ENCODE peak calls at places on chromosome 22, in nine cellular contexts. E is HFFc6, J is GM13976, M is psoas muscle, O is epithelial cell of proximal tubule, B is heart left ventricle, C is GM20000, R is progenitor cell of endocrine pancreas, X is ovary. I is an unnamed sample.

GRCh38 chr22:49307071-49307830 is 520.4 kb downstream of the BRD1 start:
- DNase-seq in E (no peak), J (no peak), M (peak), O (no peak), B (no peak), C (no peak), R (peak), X (no peak), I (no peak)

GRCh38 chr22:48739348-48740085 is 1088.2 kb downstream of the BRD1 start:
- DNase-seq in E (no peak), J (no peak), M (no peak), O (no peak), B (no peak), C (no peak), R (no peak), X (no peak), I (no peak)

GRCh38 chr22:30183861-30184278 is 62.7 kb downstream of the LIF start:
- DNase-seq in E (no peak), J (no peak), M (no peak), O (no peak), B (no peak), C (no peak), R (no peak), X (no peak), I (no peak)

GRCh38 chr22:36350751-36351594 is 36.8 kb downstream of the MYH9 start:
- DNase-seq in E (peak), J (no peak), M (no peak), O (no peak), B (no peak), C (no peak), R (peak), X (peak), I (no peak)

GRCh38 chr22:39559456-39560105 is 11.0 kb upstream of the CACNA1I start:
- DNase-seq in E (peak), J (peak), M (no peak), O (no peak), B (no peak), C (peak), R (peak), X (no peak), I (no peak)

GRCh38 chr22:41925783-41926460 is 684 bp downstream of the TNFRSF13C start:
- DNase-seq in E (no peak), J (peak), M (peak), O (no peak), B (peak), C (peak), R (peak), X (no peak), I (no peak)

GRCh38 chr22:33844273-33844672 is 76.0 kb downstream of the LARGE1 start:
- DNase-seq in E (no peak), J (no peak), M (no peak), O (no peak), B (no peak), C (no peak), R (no peak), X (no peak), I (no peak)

GRCh38 chr22:17607891-17608521 is 20.5 kb downstream of the ATP6V1E1 start:
- DNase-seq in E (no peak), J (no peak), M (no peak), O (no peak), B (no peak), C (no peak), R (no peak), X (no peak), I (no peak)

GRCh38 chr22:20994902-20995241 is 7.0 kb downstream of the THAP7 start:
- DNase-seq in E (no peak), J (no peak), M (no peak), O (no peak), B (no peak), C (no peak), R (no peak), X (no peak), I (no peak)

GRCh38 chr22:38867496-38868285 is 4.3 kb downstream of the CBX6 start:
- DNase-seq in E (no peak), J (no peak), M (no peak), O (no peak), B (no peak), C (no peak), R (no peak), X (peak), I (peak)

GRCh38 chr22:35425971-35426800 is 26.2 kb downstream of the MCM5 start:
- DNase-seq in E (peak), J (no peak), M (no peak), O (no peak), B (no peak), C (no peak), R (no peak), X (no peak), I (no peak)

GRCh38 chr22:35140879-35141745 is 75.2 kb downstream of the ISX start:
- DNase-seq in E (no peak), J (peak), M (no peak), O (no peak), B (no peak), C (peak), R (no peak), X (no peak), I (no peak)

GRCh38 chr22:30397656-30398635 is 1.1 kb downstream of the SEC14L2 start:
- DNase-seq in E (no peak), J (peak), M (no peak), O (no peak), B (no peak), C (peak), R (no peak), X (no peak), I (no peak)

GRCh38 chr22:27602390-27602789 is 199.2 kb downstream of the MN1 start:
- DNase-seq in E (no peak), J (no peak), M (no peak), O (no peak), B (no peak), C (no peak), R (no peak), X (no peak), I (no peak)

GRCh38 chr22:20803696-20804324 is 29.9 kb downstream of the SERPIND1 start:
- DNase-seq in E (peak), J (peak), M (no peak), O (no peak), B (peak), C (peak), R (peak), X (peak), I (no peak)

GRCh38 chr22:30586414-30586813 is 5.3 kb downstream of the PES1 start:
- DNase-seq in E (no peak), J (no peak), M (no peak), O (no peak), B (no peak), C (no peak), R (no peak), X (no peak), I (no peak)

GRCh38 chr22:29596408-29596807 is 7.0 kb upstream of the NF2 start:
- DNase-seq in E (no peak), J (no peak), M (no peak), O (no peak), B (no peak), C (no peak), R (no peak), X (no peak), I (no peak)

GRCh38 chr22:37983860-37984791 is at the start of gene SOX10:
- DNase-seq in E (no peak), J (no peak), M (no peak), O (no peak), B (no peak), C (no peak), R (no peak), X (no peak), I (no peak)

GRCh38 chr22:27668828-27669797 is 132.4 kb downstream of the MN1 start:
- DNase-seq in E (no peak), J (no peak), M (peak), O (no peak), B (peak), C (no peak), R (no peak), X (no peak), I (no peak)

GRCh38 chr22:31278643-31279326 is 13.5 kb downstream of the PIK3IP1 start:
- DNase-seq in E (no peak), J (no peak), M (no peak), O (no peak), B (no peak), C (no peak), R (no peak), X (peak), I (no peak)

GRCh38 chr22:39725351-39726035 is 154.9 kb downstream of the CACNA1I start:
- DNase-seq in E (no peak), J (no peak), M (no peak), O (no peak), B (no peak), C (no peak), R (no peak), X (no peak), I (no peak)

GRCh38 chr22:31926969-31927368 is 17.4 kb upstream of the YWHAH start:
- DNase-seq in E (no peak), J (peak), M (no peak), O (no peak), B (no peak), C (peak), R (no peak), X (no peak), I (no peak)

GRCh38 chr22:36304429-36304828 is 51.5 kb downstream of the APOL1 start:
- DNase-seq in E (no peak), J (no peak), M (no peak), O (no peak), B (no peak), C (no peak), R (no peak), X (no peak), I (no peak)

GRCh38 chr22:43546186-43546585 is 134.4 kb downstream of the MPPED1 start:
- DNase-seq in E (no peak), J (no peak), M (no peak), O (no peak), B (no peak), C (no peak), R (no peak), X (no peak), I (no peak)

GRCh38 chr22:21012446-21013407 is 2.2 kb upstream of the P2RX6 start:
- DNase-seq in E (no peak), J (no peak), M (no peak), O (no peak), B (no peak), C (no peak), R (no peak), X (peak), I (no peak)

GRCh38 chr22:26321469-26321913 is 107.6 kb upstream of the ASPHD2 start:
- DNase-seq in E (peak), J (no peak), M (peak), O (no peak), B (peak), C (no peak), R (no peak), X (no peak), I (no peak)
- TF ChIP-seq CTCF in E (peak), J (no peak), M (no peak), O (no peak), B (no peak), C (no peak), R (no peak), X (no peak), I (no peak)

DNA sequence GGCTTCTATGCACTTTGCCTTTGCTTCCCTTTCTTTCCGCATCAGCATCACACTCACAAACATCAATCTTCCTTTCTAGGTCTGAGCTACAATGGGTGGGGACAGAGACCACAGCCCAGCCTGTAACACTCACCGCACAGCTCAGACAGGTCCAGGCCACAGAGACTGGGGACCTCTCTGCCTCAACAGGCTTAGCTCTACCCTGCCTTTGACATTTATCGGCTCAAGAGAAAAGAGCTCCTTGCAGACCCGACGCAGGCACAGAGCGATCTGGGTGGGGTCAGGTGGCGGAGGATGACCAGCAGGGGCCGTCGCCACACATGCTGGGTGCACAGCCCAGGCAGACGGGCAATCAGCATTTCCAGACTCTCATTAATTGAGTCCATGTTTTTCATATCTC is 837.3 kb downstream of the TBC1D22A start:
- DNase-seq in E (no peak), J (no peak), M (no peak), O (no peak), B (no peak), C (no peak), R (no peak), X (no peak), I (no peak)
- TF ChIP-seq CTCF in E (no peak), J (no peak), M (no peak), O (no peak), B (no peak), C (no peak), R (no peak), X (no peak), I (no peak)

GRCh38 chr22:50577987-50578775 is at the start of gene CPT1B:
- DNase-seq in E (no peak), J (no peak), M (peak), O (no peak), B (peak), C (peak), R (no peak), X (no peak), I (no peak)
- TF ChIP-seq CTCF in E (peak), J (no peak), M (no peak), O (no peak), B (peak), C (no peak), R (no peak), X (no peak), I (no peak)

DNA sequence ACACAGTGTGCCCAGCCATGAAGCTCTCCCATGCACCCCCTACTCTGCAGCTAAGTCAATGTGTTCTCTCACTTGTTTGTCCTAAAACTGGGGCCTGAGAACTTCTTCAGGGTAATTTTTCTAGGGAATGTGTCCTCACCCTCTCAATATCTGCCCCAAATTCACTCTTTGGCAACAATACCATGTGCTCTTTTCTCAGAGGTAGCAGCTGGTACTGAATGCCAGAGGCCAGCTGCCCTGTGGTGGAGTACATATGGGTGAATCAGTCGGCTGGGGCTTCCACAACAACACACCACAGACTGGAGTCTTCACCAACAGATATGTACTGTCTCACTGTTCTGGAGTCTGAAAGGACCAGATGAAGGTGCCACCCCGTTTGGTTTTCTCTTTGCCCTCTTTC is 97.7 kb upstream of the TOP3B start:
- DNase-seq in E (peak), J (no peak), M (no peak), O (no peak), B (no peak), C (no peak), R (no peak), X (no peak), I (no peak)
- TF ChIP-seq CTCF in E (no peak), J (no peak), M (no peak), O (no peak), B (no peak), C (no peak), R (no peak), X (no peak), I (no peak)

GRCh38 chr22:46775789-46776485 is 13.5 kb downstream of the TBC1D22A start:
- DNase-seq in E (no peak), J (no peak), M (no peak), O (no peak), B (no peak), C (no peak), R (no peak), X (no peak), I (no peak)
- TF ChIP-seq CTCF in E (no peak), J (no peak), M (no peak), O (no peak), B (no peak), C (no peak), R (no peak), X (no peak), I (no peak)

DNA sequence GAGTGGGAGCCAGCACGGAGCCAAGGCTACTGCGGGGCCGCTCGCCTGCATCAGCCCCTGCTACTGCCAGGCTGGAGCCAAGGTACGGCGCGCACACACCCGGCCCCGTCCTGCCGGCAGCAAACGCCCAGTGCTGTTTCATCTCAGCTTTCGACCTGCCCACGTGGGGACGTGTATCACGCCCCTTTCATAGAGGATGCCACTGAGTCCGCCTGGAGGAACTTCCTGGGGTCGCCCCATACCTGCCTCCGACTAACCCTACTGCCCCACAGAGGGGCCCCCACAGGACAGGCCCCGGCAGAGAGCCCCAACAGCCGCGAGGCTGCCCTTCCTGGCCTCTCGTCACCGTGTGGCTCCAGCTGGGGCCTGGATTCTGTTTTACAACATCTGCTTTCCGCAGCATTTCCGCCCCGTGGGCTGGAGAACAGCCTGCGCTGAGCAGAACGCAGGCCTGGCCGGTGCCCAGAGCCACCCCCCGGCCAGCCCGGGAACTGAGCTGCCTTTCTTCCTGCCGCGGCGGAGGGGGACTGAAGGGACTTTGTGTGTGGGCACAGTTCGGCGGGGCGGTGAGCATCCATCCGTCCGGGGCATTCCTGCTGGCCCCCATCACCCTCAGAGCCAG is 22.9 kb upstream of the ARHGAP8 start:
- DNase-seq in E (peak), J (no peak), M (peak), O (no peak), B (peak), C (no peak), R (no peak), X (peak), I (no peak)
- TF ChIP-seq CTCF in E (peak), J (no peak), M (peak), O (no peak), B (no peak), C (no peak), R (no peak), X (peak), I (no peak)

GRCh38 chr22:40746428-40747220 is 67.3 kb downstream of the MCHR1 start:
- DNase-seq in E (no peak), J (no peak), M (no peak), O (no peak), B (no peak), C (no peak), R (no peak), X (no peak), I (no peak)

GRCh38 chr22:40748388-40748970 is 69.2 kb downstream of the MCHR1 start:
- DNase-seq in E (no peak), J (no peak), M (no peak), O (no peak), B (no peak), C (no peak), R (no peak), X (no peak), I (no peak)

GRCh38 chr22:40749829-40750228 is 69.3 kb downstream of the SLC25A17 start:
- DNase-seq in E (no peak), J (no peak), M (no peak), O (no peak), B (no peak), C (no peak), R (no peak), X (no peak), I (no peak)

GRCh38 chr22:40749006-40749405 is 69.7 kb downstream of the MCHR1 start:
- DNase-seq in E (no peak), J (no peak), M (no peak), O (no peak), B (no peak), C (no peak), R (no peak), X (no peak), I (no peak)

DNA sequence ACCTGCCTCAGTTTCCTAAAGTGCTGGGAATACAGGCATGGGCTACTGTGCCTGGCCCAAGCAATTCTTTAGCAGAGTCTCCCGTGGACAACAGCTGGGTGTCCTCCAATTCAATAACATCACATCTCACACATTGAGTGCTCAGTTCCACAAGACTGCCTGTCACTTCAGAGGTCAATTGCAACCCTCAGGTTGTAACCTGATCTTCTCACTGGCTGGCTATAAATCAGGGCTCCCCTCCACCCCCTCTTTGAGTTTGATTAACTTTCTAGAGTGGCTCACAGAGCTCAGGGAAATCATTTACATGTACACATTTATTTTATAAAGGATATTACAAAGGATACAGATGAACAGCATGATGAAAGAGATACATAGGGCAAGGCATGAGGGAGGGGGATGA is 68.1 kb downstream of the MCHR1 start:
- DNase-seq in E (no peak), J (no peak), M (no peak), O (no peak), B (no peak), C (no peak), R (no peak), X (no peak), I (no peak)
- TF ChIP-seq CTCF in E (no peak), J (no peak), M (no peak), O (no peak), B (no peak), C (no peak), R (no peak), X (no peak), I (no peak)